ENCODE peak calls at places on chromosomes 12 and 14, in nine cellular contexts. Y is amniotic stem cell; A is fibroblast of pulmonary artery; N is AG09319; L is stimulated activated CD8-positive, alpha-beta memory T cell treated with anti-CD3 and anti-CD28 coated beads, Interleukin-15, amount 100 ng/mL, for 24 hours; M is GM03348; K is NCI-H1105 treated with DMSO at 0.1 percent for 48 hours; I is astrocyte; Z is CD4-positive, alpha-beta T cell. T is an unnamed sample.

GRCh38 chr14:31927348-31927826 is 149.7 kb upstream of the ARHGAP5 start:
- DNase-seq in I (peak), A (peak), Z (no peak), K (no peak), M (peak), L (no peak), Y (peak), N (peak), T (no peak)

GRCh38 chr12:1630827-1631591 is 2.0 kb downstream of the WNT5B start:
- DNase-seq in N (no peak), Y (no peak), I (peak), A (no peak), M (no peak), Z (no peak), K (no peak), L (no peak), T (no peak)

GRCh38 chr14:99975190-99975589 is 90.0 kb upstream of the EVL start:
- DNase-seq in I (no peak), L (no peak), Z (no peak), Y (no peak), K (no peak), M (no peak), N (no peak), A (no peak), T (no peak)

GRCh38 chr14:100612879-100613455 is 25.8 kb upstream of the BEGAIN start:
- DNase-seq in Y (no peak), I (no peak), A (no peak), Z (no peak), N (no peak), K (no peak), L (no peak), M (no peak), T (no peak)

GRCh38 chr12:107320031-107320928 is 226.9 kb upstream of the CRY1 start:
- DNase-seq in Z (peak), M (peak), Y (peak), L (peak), K (peak), A (peak), N (no peak), I (peak), T (peak)

GRCh38 chr12:27539191-27539631 is 15.2 kb downstream of the PPFIBP1 start:
- DNase-seq in N (no peak), L (no peak), I (no peak), Z (no peak), Y (no peak), K (no peak), M (no peak), A (peak), T (no peak)

GRCh38 chr14:63857467-63858030 is 4.7 kb downstream of the SYNE2 start:
- DNase-seq in Y (no peak), I (peak), K (no peak), M (no peak), A (no peak), N (no peak), L (no peak), Z (peak), T (no peak)

GRCh38 chr14:92755495-92755894 is 7.1 kb upstream of the LGMN start:
- DNase-seq in A (peak), N (no peak), I (no peak), K (no peak), L (no peak), Y (no peak), M (peak), Z (no peak), T (no peak)

GRCh38 chr12:29157486-29157946 is 8.4 kb downstream of the FAR2 start:
- DNase-seq in Z (no peak), Y (no peak), A (peak), I (peak), L (no peak), M (no peak), K (no peak), N (no peak), T (no peak)

GRCh38 chr14:90520326-90520725 is 123.5 kb downstream of the CALM1 start:
- DNase-seq in M (no peak), N (no peak), L (no peak), K (no peak), Z (no peak), I (no peak), Y (no peak), A (no peak), T (no peak)

GRCh38 chr12:50647479-50647878 is 116.4 kb upstream of the ATF1 start:
- DNase-seq in Z (no peak), Y (no peak), L (no peak), I (peak), K (no peak), N (no peak), A (peak), M (peak), T (no peak)

GRCh38 chr12:102484017-102484731 is 3.8 kb upstream of the IGF1 start:
- DNase-seq in N (peak), A (peak), Z (peak), M (peak), I (peak), K (peak), L (peak), Y (no peak), T (peak)

GRCh38 chr14:64997108-64997794 is 10.6 kb downstream of the FNTB start:
- DNase-seq in I (peak), A (no peak), N (no peak), K (no peak), M (no peak), L (no peak), Y (no peak), Z (no peak), T (no peak)

GRCh38 chr14:62792578-62792977 is 252.7 kb downstream of the KCNH5 start:
- DNase-seq in A (no peak), I (no peak), K (no peak), Y (no peak), L (no peak), Z (no peak), M (no peak), N (no peak), T (no peak)

GRCh38 chr12:124786065-124786964 is 77.3 kb downstream of the SCARB1 start:
- DNase-seq in Y (peak), I (peak), M (peak), L (no peak), N (peak), K (peak), Z (no peak), A (peak), T (peak)

GRCh38 chr14:85453401-85453800 is 76.5 kb upstream of the FLRT2 start:
- DNase-seq in Y (no peak), A (no peak), M (no peak), K (no peak), N (no peak), Z (no peak), I (no peak), L (no peak), T (no peak)